ENCODE peak calls at places on chromosome 7, in nine cellular contexts. S, G, M, F, A, H, D, X and R are unnamed samples.

GRCh38 chr7:134089446-134089845 is 37.7 kb upstream of the LRGUK start:
- DNase-seq in S (no peak), G (no peak), M (no peak), F (no peak), A (no peak), H (no peak), D (no peak), X (no peak), R (no peak)

GRCh38 chr7:111137296-111138195 is 46.6 kb downstream of the LRRN3 start:
- DNase-seq in S (no peak), G (no peak), M (no peak), F (no peak), A (no peak), H (peak; percentile 67), D (no peak), X (peak; percentile 54), R (no peak)

GRCh38 chr7:151104411-151105235 is 18.3 kb downstream of the AGAP3 start:
- DNase-seq in S (no peak), G (no peak), M (no peak), F (no peak), A (no peak), H (no peak), D (no peak), X (peak; percentile 89), R (no peak)

GRCh38 chr7:142859829-142860228 is 5.0 kb downstream of the EPHB6 start:
- DNase-seq in S (no peak), G (no peak), M (no peak), F (no peak), A (peak; percentile 66), H (no peak), D (peak; percentile 68), X (peak; percentile 2), R (peak; percentile 57)

GRCh38 chr7:55520426-55521140 is 51.7 kb downstream of the VOPP1 start:
- DNase-seq in S (no peak), G (no peak), M (no peak), F (no peak), A (no peak), H (no peak), D (no peak), X (no peak), R (no peak)

GRCh38 chr7:32890010-32890552 is 1.5 kb downstream of the KBTBD2 start:
- DNase-seq in S (no peak), G (no peak), M (no peak), F (no peak), A (no peak), H (no peak), D (peak; percentile 28), X (peak; percentile 52), R (peak; percentile 55)

GRCh38 chr7:44881610-44882009 is 3.7 kb downstream of the PURB start:
- DNase-seq in S (no peak), G (no peak), M (no peak), F (no peak), A (no peak), H (no peak), D (no peak), X (peak; percentile 88), R (no peak)

GRCh38 chr7:44077681-44078091 is 4.6 kb downstream of the POLM start:
- DNase-seq in S (peak; percentile 10), G (no peak), M (no peak), F (no peak), A (peak; percentile 54), H (peak; percentile 70), D (no peak), X (no peak), R (no peak)

GRCh38 chr7:81833401-81833800 is 63.6 kb upstream of the HGF start:
- DNase-seq in S (no peak), G (no peak), M (no peak), F (no peak), A (no peak), H (no peak), D (no peak), X (peak; percentile 18), R (no peak)

GRCh38 chr7:30366606-30367005 is 82.2 kb downstream of the ZNRF2 start:
- DNase-seq in S (no peak), G (no peak), M (no peak), F (no peak), A (no peak), H (no peak), D (no peak), X (peak; percentile 36), R (no peak)

GRCh38 chr7:88789480-88790064 is 6.0 kb downstream of the TEX47 start:
- DNase-seq in S (no peak), G (no peak), M (no peak), F (no peak), A (no peak), H (no peak), D (no peak), X (peak; percentile 2), R (no peak)

GRCh38 chr7:4882169-4882741 is 1.3 kb downstream of the RADIL start:
- DNase-seq in S (no peak), G (no peak), M (peak; percentile 59), F (peak; percentile 31), A (peak; percentile 90), H (no peak), D (peak; percentile 13), X (peak; percentile 59), R (peak; percentile 75)

GRCh38 chr7:129688503-129689222 is 77.1 kb downstream of the NRF1 start:
- DNase-seq in S (no peak), G (no peak), M (no peak), F (no peak), A (no peak), H (no peak), D (no peak), X (no peak), R (no peak)
- H3K36me3 ChIP-seq in S (peaks cover 13% of the 10 kb centered on the region), G (peaks cover 39% of the 10 kb centered on the region), M (peaks cover 31% of the 10 kb centered on the region), F (peaks cover 23% of the 10 kb centered on the region), A (peaks cover 16% of the 10 kb centered on the region), H (peaks cover 52% of the 10 kb centered on the region), D (peaks cover 3% of the 10 kb centered on the region), X (peaks cover 9% of the 10 kb centered on the region), R (no peaks in the 10 kb centered on the region)

GRCh38 chr7:2803342-2803692 is 40.8 kb downstream of the GNA12 start:
- DNase-seq in S (no peak), G (no peak), M (no peak), F (no peak), A (no peak), H (peak; percentile 41), D (no peak), X (no peak), R (no peak)

GRCh38 chr7:2803755-2804154 is 40.4 kb downstream of the GNA12 start:
- DNase-seq in S (no peak), G (no peak), M (no peak), F (no peak), A (peak; percentile 59), H (peak; percentile 33), D (no peak), X (no peak), R (no peak)

GRCh38 chr7:2802082-2802481 is 42.0 kb downstream of the GNA12 start:
- DNase-seq in S (no peak), G (no peak), M (no peak), F (no peak), A (no peak), H (no peak), D (no peak), X (peak; percentile 70), R (no peak)

GRCh38 chr7:2804227-2804763 is 39.8 kb downstream of the GNA12 start:
- DNase-seq in S (no peak), G (no peak), M (no peak), F (peak; percentile 57), A (no peak), H (peak; percentile 23), D (peak; percentile 26), X (no peak), R (no peak)

GRCh38 chr7:2802504-2803341 is 41.4 kb downstream of the GNA12 start:
- DNase-seq in S (no peak), G (no peak), M (no peak), F (no peak), A (peak; percentile 58), H (peak; percentile 23), D (peak; percentile 33), X (peak; percentile 72), R (no peak)
- TF ChIP-seq POLR2A in S (no peak), G (no peak), M (no peak), F (no peak), A (no peak), H (no peak), D (no peak), X (no peak), R (no peak)

DNA sequence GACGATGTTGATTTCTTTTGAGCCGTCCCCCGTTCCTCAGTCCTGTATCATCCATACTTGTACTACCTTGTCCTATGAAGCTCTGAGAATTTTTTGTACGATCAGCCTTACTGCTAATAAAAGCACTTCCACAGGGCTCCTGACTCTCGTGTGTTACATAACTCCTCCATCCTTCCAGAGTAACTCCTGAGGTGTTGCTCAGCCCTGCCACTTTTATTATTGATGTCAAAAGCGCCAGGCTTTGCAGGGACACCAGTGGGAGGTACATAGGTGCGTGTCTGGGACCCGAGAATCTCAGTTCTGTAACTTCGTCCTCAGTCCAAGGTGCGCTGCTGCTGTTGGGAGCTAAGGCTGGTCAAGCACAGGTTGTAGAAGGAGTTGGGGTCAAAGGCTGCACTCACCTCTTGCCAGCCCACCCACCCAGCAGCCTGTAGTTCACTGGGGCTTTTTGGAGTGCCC is 957 bp downstream of the UFSP1 start:
- DNase-seq in S (no peak), G (no peak), M (no peak), F (no peak), A (no peak), H (no peak), D (no peak), X (no peak), R (no peak)
- H3K36me3 ChIP-seq in S (peaks cover 49% of the 10 kb centered on the region), G (peaks cover 53% of the 10 kb centered on the region), M (peaks cover 51% of the 10 kb centered on the region), F (peaks cover 54% of the 10 kb centered on the region), A (peaks cover 48% of the 10 kb centered on the region), H (peaks cover 52% of the 10 kb centered on the region), D (peaks cover 33% of the 10 kb centered on the region), X (peaks cover 51% of the 10 kb centered on the region), R (no peaks in the 10 kb centered on the region)

DNA sequence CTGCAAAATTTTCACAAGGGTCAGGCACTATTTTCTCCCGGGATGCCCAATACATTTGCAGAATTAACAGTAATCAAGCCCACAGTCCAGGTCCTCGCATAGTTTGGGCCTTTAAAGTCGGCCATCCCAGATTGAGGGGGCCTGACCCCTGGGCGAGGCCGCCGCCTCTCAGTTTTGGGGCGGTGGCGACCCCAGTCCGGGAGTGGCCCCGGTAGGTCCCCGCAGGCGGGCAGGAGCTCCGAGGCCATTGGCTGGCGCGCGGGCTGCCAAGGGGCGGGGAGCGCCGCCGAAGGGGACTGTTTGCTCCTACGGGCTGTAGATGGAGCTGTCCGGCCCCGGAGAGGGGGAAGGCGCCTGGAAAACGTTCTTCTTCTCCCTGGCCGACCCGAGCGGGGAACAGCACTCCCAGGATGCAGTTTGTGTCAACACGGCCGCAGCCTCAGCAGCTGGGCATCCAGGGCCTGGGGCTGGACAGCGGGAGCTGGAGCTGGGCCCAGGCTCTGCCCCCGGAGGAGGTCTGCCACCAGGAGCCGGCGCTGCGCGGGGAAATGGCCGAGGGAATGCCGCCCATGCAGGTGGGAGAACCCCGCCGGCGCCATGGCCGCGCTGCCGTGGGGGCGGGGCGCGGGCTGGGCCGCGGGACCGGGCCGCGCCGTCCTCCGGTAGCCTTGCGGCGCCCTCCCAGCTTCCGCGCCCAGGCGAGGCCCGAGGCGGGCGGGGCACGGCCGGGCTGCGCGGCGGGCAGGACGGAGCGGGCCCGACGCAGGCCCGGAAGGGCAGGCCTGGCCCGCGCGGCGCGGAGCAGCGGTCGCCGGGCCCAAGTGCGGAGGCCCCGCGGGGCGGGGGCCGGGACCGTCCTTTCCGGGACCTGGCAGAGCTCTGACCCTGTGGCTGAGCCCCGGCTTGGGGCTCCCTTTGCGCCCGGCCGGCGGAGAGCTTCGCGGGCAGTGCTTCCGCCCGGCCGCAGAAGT is at the start of gene ZNF282:
- DNase-seq in S (peak; percentile 90), G (peak; percentile 94), M (peak; percentile 74), F (peak; percentile 98), A (peak; percentile 94), H (peak; percentile 95), D (peak; percentile 92), X (peak; percentile 89), R (peak; percentile 90)
- TF ChIP-seq POLR2A in S (peak; percentile 80), G (no peak), M (peak; percentile 41), F (peak; percentile 92), A (peak; percentile 18), H (peak; percentile 13), D (peak; percentile 60), X (peak; percentile 79), R (no peak)